ENCODE peak calls at places on chromosome 17, in six cellular contexts. S is HCT116, H is gastrocnemius medialis, G is prostate gland, T is esophagus squamous epithelium, M is AG09309. P is an unnamed sample.

GRCh38 chr17:7479389-7480192 is at the start of gene ZBTB4:
- DNase-seq in S (no peak), H (peak), G (peak), T (no peak), M (no peak), P (peak)

GRCh38 chr17:32445075-32445427 is 741 bp downstream of the PSMD11 start:
- DNase-seq in S (no peak), H (peak), G (peak), T (no peak), M (no peak), P (no peak)

GRCh38 chr17:34613064-34614019 is 34.0 kb downstream of the TMEM132E start:
- DNase-seq in S (no peak), H (no peak), G (peak), T (no peak), M (no peak), P (no peak)

GRCh38 chr17:42197564-42198156 is 3.4 kb upstream of the GHDC start:
- DNase-seq in S (no peak), H (no peak), G (no peak), T (no peak), M (no peak), P (no peak)

GRCh38 chr17:11279776-11280344 is 38.8 kb downstream of the SHISA6 start:
- DNase-seq in S (no peak), H (no peak), G (peak), T (no peak), M (no peak), P (no peak)

GRCh38 chr17:43601280-43602050 is 55.3 kb upstream of the ETV4 start:
- DNase-seq in S (no peak), H (peak), G (peak), T (no peak), M (no peak), P (no peak)

GRCh38 chr17:49779730-49780220 is 8.7 kb upstream of the KAT7 start:
- DNase-seq in S (peak), H (no peak), G (no peak), T (no peak), M (peak), P (no peak)

GRCh38 chr17:18227635-18228034 is 2.2 kb downstream of the LLGL1 start:
- DNase-seq in S (no peak), H (no peak), G (no peak), T (no peak), M (no peak), P (no peak)

DNA sequence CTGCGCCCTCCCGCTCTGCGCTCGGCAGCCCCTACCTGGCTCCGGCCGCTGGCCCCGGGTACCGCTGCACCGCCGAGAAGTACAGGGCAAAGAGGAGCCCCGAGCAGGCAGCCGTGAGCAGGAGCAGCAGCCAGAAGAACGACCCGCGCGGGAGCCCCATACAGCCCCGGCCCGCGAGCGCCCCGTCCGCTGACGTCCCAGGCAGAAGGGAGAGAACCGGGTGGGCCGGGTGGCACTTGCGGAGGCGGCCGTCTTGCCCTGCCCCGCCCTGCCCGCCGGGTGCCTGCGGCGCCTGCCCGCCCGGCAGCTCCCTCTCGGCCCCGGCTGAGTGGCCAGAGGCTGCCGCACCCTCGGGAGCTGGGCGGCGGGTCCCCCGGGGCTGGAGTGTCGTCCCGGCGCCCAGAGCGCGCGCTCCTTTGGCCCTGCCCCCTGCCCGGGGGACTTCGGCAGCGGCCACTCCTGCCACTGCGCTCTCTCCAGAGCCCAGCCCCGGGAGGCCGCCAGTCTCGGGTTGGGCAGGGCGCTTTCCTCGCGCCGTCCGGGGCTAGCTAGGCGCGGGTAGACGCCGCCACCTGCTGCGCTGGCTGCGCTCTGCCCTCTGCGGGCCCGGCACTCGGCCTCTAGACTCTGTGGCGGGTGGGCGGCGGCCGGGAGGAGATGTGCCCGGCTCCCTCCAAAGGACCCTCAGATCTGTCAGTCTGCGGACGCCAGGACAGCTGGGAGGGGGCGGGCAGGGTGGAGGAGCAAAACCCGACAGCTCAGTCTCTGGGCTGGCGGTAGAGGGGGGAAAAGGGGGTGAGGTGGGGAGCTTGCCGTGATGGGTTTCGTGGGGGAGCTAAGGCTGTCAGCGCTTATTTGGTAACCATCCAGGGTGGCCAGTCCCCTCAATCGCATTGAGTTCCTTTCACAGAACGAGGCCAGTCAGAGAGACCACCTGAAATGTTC is at the start of gene ST6GALNAC2:
- DNase-seq in S (peak), H (peak), G (peak), T (no peak), M (no peak), P (no peak)
- TF ChIP-seq CTCF in S (no peak), H (peak), G (peak), T (no peak), M (peak), P (peak)

GRCh38 chr17:6426356-6427101 is 8.4 kb downstream of the AIPL1 start:
- DNase-seq in S (no peak), H (no peak), G (no peak), T (no peak), M (no peak), P (no peak)

GRCh38 chr17:6425407-6425806 is 9.5 kb downstream of the AIPL1 start:
- DNase-seq in S (no peak), H (no peak), G (no peak), T (no peak), M (no peak), P (no peak)

GRCh38 chr17:6421700-6422604 is 13.0 kb downstream of the AIPL1 start:
- DNase-seq in S (peak), H (peak), G (peak), T (peak), M (no peak), P (no peak)

GRCh38 chr17:6422654-6423241 is 12.2 kb downstream of the AIPL1 start:
- DNase-seq in S (no peak), H (no peak), G (no peak), T (no peak), M (no peak), P (no peak)

DNA sequence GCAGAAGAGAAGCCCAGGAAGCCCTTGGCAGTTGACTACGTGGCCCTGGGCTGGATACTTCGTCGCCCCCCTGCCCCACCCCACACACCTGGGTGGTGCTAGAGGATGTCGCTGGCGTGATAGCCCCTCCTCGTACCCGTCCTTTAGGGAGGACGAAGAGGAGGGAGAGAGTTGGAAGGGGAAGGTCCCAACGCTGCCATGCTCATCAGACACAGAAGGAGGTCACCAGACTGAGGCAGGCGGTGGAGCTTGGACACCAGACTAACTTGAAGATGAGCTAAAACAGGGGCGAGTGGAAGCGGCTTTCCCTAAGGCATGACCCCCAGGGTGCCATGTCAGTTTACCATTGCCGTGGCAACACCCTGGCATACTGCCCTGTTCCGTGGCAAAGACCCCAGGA is 11.0 kb downstream of the AIPL1 start:
- DNase-seq in S (no peak), H (no peak), G (no peak), T (no peak), M (no peak), P (no peak)
- H3K4me3 ChIP-seq in S (no peak), H (no peak), G (no peak), T (no peak), M (no peak), P (no peak)

DNA sequence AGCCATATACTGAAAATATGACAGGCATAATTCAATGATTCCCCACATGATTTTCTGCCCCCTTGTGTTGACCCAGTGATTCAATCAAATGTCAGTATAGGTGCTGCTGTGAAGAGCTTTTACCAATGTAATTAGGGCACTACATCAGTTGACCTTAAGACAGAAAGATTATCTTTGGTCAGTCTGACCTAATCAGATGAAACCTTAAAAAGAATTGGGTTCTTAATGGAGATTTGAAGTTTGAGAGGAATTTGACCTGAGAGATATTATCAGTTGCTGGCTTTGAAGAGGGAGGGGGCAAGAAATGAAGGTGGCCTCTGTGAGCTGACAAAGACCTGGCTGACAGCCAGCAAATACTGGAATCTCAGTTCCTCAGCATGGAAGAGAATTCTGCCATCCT is 358.7 kb upstream of the CA10 start:
- DNase-seq in S (no peak), H (no peak), G (no peak), T (no peak), M (no peak), P (no peak)
- TF ChIP-seq CTCF in S (no peak), H (no peak), G (no peak), T (no peak), M (no peak), P (no peak)

GRCh38 chr17:60802377-60802776 is 124.7 kb downstream of the BCAS3 start:
- DNase-seq in S (no peak), H (no peak), G (no peak), T (no peak), M (no peak), P (no peak)
- H3K4me3 ChIP-seq in S (no peak), H (no peak), G (no peak), T (no peak), M (no peak), P (no peak)

DNA sequence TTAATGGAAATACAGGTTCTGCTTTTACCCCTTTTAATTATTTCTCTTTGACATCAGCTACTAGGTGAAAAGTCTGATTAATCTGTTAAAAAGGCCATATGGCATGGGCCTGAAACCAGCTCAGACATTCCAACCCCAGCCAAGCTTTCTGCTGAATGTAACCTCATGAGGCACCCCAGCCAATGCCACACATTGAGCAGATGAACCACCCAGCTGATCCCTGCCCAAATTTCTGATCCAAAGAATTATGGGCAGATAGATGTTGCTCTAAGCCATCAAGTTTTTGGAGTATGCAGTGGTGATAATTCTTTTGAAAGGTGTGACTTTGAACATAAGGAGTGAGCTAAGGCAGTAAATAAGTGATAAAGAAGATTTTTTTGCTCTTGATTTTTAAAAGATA is 177.6 kb upstream of the AXIN2 start:
- DNase-seq in S (no peak), H (no peak), G (no peak), T (no peak), M (no peak), P (no peak)
- TF ChIP-seq CTCF in S (no peak), H (no peak), G (no peak), T (no peak), M (no peak), P (no peak)

GRCh38 chr17:57259817-57260216 is 3.5 kb downstream of the MSI2 start:
- DNase-seq in S (no peak), H (no peak), G (no peak), T (no peak), M (no peak), P (no peak)
- H3K4me3 ChIP-seq in S (no peak), H (no peak), G (no peak), T (no peak), M (no peak), P (no peak)

DNA sequence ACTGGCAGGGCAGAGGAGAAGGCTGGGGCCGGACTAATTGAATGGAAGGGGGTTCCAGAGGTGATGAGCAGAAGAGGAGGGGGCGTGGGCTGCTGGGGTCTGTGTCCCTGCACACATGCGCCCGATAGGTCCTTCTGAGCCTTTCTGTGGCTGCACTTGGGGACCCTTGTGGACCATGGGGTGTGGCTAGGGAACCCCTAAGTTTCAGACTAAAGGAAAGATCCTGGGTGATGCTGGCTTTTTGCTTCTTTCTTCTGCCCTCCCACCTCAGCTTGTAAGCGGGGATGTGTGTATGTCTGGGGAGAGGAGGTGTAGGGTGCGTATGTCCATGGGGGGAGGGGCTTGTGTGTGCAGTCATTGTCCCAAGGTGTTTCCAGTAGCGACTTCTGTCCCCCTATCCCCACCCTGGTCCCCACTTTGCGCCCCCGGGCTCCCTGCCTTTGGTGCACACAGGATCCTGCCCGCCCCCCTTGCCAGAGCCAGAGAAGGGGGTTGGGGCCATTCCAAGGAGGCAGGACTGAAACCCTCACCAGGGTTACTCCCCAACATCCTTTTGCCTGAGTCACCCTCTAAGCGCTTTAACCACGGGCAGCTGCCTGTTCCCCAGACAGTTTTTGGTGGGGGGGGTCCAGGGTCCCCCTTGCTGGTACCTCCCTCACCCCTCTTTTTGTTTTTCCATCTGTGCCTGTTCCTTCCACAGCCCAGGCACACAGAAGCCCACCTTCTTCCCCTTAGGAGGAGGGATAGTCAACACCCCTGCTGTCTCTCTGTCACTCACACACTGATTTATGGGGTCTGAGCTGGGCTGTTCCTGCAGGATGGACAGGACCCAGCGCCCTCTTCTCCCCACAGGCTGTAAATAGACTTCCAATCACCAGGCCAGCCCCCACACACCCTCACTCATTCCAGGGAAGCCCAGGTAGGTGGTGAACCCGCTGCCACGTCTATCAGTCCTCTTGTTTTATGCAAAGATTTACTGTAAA is 83.2 kb downstream of the ARHGAP23 start:
- DNase-seq in S (no peak), H (no peak), G (no peak), T (no peak), M (peak), P (no peak)
- TF ChIP-seq CTCF in S (no peak), H (no peak), G (no peak), T (no peak), M (no peak), P (no peak)

GRCh38 chr17:2215616-2216364 is 87.8 kb downstream of the SMG6 start:
- DNase-seq in S (no peak), H (peak), G (no peak), T (no peak), M (peak), P (peak)
- H3K4me3 ChIP-seq in S (no peak), H (peak), G (no peak), T (peak), M (peak), P (peak)

DNA sequence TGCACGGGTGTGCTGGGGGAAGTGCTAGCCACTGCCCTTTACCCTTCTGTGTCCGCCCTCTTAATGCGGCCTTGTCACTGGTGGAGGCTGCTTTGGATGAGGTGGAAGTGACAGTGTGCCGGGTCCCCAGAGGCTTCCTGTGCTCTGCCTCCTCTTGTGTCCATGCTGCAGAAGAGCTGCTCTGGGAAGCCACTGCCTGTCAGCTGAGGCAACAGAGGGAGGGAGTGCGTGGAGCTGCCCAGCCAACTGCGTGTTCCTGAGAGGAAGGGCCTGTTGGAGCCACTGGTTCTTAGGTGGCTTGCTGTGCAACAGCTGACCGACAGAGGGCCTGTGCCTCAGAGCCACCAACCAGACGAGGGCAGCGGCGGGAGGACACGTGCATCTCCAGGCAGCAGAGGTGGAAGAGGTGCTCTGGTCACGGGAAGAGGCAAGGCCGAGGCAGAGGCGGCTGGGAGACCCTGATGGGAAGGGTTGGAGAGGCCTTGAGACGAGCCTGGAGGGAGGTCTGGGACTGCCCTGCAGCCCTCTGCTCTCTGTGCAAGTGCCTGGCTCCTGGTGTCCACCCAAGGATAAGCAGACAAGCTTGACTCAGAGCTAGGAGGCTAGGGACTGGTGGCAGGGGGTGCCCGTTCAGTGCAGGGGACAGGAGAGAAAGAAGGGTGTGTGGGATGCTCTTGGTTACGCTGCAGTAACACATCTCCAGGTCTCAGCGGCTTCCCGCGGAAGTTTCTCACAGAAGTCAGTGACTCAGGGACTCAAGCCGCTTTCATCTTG is 25.4 kb downstream of the B9D1 start:
- DNase-seq in S (no peak), H (no peak), G (no peak), T (no peak), M (no peak), P (no peak)
- TF ChIP-seq CTCF in S (peak), H (peak), G (no peak), T (peak), M (peak), P (no peak)

GRCh38 chr17:3695723-3696411 is at the start of gene P2RX5:
- DNase-seq in S (no peak), H (no peak), G (no peak), T (no peak), M (no peak), P (peak)
- H3K4me3 ChIP-seq in S (peak), H (peak), G (peak), T (peak), M (peak), P (peak)

P was measured in GM06990.